ENCODE peak calls at places on chromosomes 13 and 19, in ten cellular contexts. Z is heart right ventricle; W is ovary; M is left ventricle myocardium inferior; K is right atrium auricular region; Y is neural progenitor cell; O is Peyer's patch; C is CD4-positive, CD25-positive, alpha-beta regulatory T cell; G is effector memory CD4-positive, alpha-beta T cell; B is HepG2. D is an unnamed sample. For H3K4me1, the result is how much of the 10 kb centered on the place peaks cover.

GRCh38 chr13:44322928-44323327 is 50.7 kb upstream of the SERP2 start:
- DNase-seq in Z (no peak), W (no peak), M (no peak), K (no peak), Y (no peak), O (no peak), C (no peak), G (no peak), B (no peak), D (no peak)

GRCh38 chr19:33335446-33335845 is 33.1 kb upstream of the CEBPA start:
- DNase-seq in Z (no peak), W (no peak), M (no peak), K (no peak), Y (no peak), O (no peak), C (no peak), G (no peak), B (no peak), D (no peak)

GRCh38 chr13:98368019-98368418 is 190.9 kb upstream of the RNF113B start:
- DNase-seq in Z (no peak), W (no peak), M (no peak), K (no peak), Y (no peak), O (no peak), C (no peak), G (no peak), B (no peak), D (no peak)

GRCh38 chr13:56189439-56189838 is 951.3 kb upstream of the PRR20A start:
- DNase-seq in Z (no peak), W (no peak), M (no peak), K (no peak), Y (no peak), O (no peak), C (no peak), G (no peak), B (no peak), D (no peak)

GRCh38 chr19:55436847-55437246 is 6.3 kb downstream of the SHISA7 start:
- DNase-seq in Z (no peak), W (no peak), M (no peak), K (no peak), Y (no peak), O (no peak), C (no peak), G (no peak), B (no peak), D (no peak)

GRCh38 chr13:102825921-102826706 is 19.7 kb upstream of the ERCC5 start:
- DNase-seq in Z (no peak), W (no peak), M (no peak), K (no peak), Y (no peak), O (no peak), C (no peak), G (no peak), B (no peak), D (no peak)

GRCh38 chr19:18225702-18226468 is at the start of gene PDE4C:
- DNase-seq in Z (peak), W (peak), M (peak), K (no peak), Y (peak), O (no peak), C (no peak), G (no peak), B (no peak), D (no peak)

GRCh38 chr13:114078501-114079451 is 53.6 kb downstream of the RASA3 start:
- DNase-seq in Z (no peak), W (peak), M (peak), K (peak), Y (no peak), O (no peak), C (no peak), G (no peak), B (no peak), D (no peak)

GRCh38 chr19:41932259-41933130 is 4.2 kb upstream of the ERFL start:
- DNase-seq in Z (no peak), W (no peak), M (no peak), K (no peak), Y (no peak), O (no peak), C (no peak), G (no peak), B (no peak), D (no peak)

GRCh38 chr13:113398963-113399754 is 35.2 kb upstream of the GRTP1 start:
- DNase-seq in Z (no peak), W (peak), M (no peak), K (no peak), Y (peak), O (no peak), C (no peak), G (no peak), B (no peak), D (peak)

GRCh38 chr13:110161112-110161897 is 145.7 kb downstream of the COL4A1 start:
- DNase-seq in Z (no peak), W (no peak), M (peak), K (no peak), Y (no peak), O (no peak), C (no peak), G (no peak), B (no peak), D (peak)

GRCh38 chr13:50936681-50937080 is 27.1 kb downstream of the RNASEH2B start:
- DNase-seq in Z (no peak), W (no peak), M (no peak), K (no peak), Y (no peak), O (no peak), C (no peak), G (no peak), B (no peak), D (no peak)

GRCh38 chr19:8517551-8518442 is 3.8 kb upstream of the ZNF414 start:
- DNase-seq in Z (no peak), W (no peak), M (no peak), K (no peak), Y (no peak), O (peak), C (peak), G (peak), B (no peak), D (no peak)

GRCh38 chr19:54106716-54107115 is 4.1 kb downstream of the NDUFA3 start:
- DNase-seq in Z (no peak), W (peak), M (peak), K (no peak), Y (no peak), O (no peak), C (no peak), G (no peak), B (no peak), D (no peak)

GRCh38 chr13:39675904-39676303 is 20.4 kb downstream of the COG6 start:
- DNase-seq in Z (no peak), W (no peak), M (no peak), K (no peak), Y (no peak), O (no peak), C (no peak), G (no peak), B (no peak), D (no peak)

GRCh38 chr19:31339405-31339804 is 9.8 kb downstream of the TSHZ3 start:
- DNase-seq in Z (no peak), W (no peak), M (no peak), K (no peak), Y (no peak), O (no peak), C (no peak), G (no peak), B (no peak), D (no peak)

GRCh38 chr19:38252385-38252784 is 3.8 kb downstream of the PPP1R14A start:
- DNase-seq in Z (no peak), W (no peak), M (no peak), K (no peak), Y (no peak), O (no peak), C (no peak), G (no peak), B (no peak), D (no peak)

GRCh38 chr19:38251564-38252051 is 4.6 kb downstream of the PPP1R14A start:
- DNase-seq in Z (peak), W (peak), M (peak), K (no peak), Y (no peak), O (no peak), C (no peak), G (no peak), B (no peak), D (peak)

GRCh38 chr19:38250428-38250820 is 5.8 kb downstream of the PPP1R14A start:
- DNase-seq in Z (no peak), W (no peak), M (no peak), K (no peak), Y (no peak), O (no peak), C (no peak), G (no peak), B (no peak), D (no peak)

GRCh38 chr19:38252935-38253691 is 3.1 kb downstream of the PPP1R14A start:
- DNase-seq in Z (peak), W (peak), M (peak), K (no peak), Y (peak), O (no peak), C (no peak), G (no peak), B (no peak), D (no peak)

DNA sequence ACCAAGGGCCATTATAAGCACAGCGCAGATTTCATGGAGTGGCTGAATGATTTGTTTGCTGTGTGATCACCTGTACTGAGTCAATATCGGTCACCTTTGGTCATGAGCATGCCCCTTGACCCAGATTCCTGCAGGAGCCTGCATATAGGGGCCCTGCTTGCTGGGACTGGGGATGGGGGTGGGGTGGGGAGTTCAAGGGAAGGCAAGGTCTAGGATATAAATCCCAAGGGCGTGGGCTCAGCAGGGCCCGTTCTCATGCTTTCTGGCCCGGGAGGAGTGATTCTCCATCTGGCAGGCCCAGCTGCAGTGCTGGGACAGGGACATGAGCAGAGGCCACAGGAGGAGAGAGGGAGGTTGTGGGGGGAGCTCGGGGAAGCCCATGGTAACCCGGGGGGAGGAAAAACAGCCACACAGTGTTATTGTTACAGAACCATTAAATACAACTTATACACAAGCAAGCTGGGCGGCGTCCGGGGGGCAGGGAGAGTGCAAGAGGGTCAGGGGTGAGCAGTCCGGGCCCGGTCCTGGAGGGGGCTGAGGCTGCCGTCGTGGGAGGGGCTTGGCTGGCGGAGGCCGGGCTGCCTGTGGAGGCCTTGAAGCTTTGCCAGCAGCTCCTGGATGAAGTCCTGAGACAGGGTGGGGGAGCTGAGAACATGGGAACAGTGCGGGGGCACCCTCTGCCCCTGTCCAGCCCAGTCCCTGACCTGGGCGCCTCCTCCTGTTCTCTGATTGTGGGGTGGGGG is 5.2 kb downstream of the PPP1R14A start:
- DNase-seq in Z (peak), W (peak), M (peak), K (peak), Y (no peak), O (no peak), C (no peak), G (no peak), B (peak), D (peak)
- H3K4me3 ChIP-seq in Z (peak), W (peak), M (peak), K (peak), Y (peak), O (no peak), C (no peak), G (no peak), B (peak), D (peak)

DNA sequence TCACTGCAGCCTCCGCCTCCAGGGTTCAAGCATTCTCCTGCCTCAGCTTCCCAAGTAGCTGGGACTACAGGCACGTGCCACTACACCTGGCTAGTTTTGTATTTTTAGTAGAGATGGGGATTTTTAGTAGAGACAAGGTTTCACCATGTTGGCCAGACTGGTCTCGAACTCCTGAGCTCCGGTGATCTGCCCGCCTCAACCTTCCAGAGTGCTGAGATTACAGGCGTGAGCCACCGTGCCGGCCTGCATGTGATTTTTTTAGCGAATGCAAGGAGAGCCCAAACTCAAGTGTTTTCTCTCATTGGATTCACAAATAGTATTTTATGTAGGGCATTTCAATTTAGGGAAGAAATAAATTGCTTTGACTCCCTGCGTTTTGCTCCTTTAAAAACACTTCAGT is 4.4 kb downstream of the ZMYM2 start:
- DNase-seq in Z (no peak), W (no peak), M (no peak), K (no peak), Y (no peak), O (no peak), C (no peak), G (no peak), B (no peak), D (no peak)
- H3K4me1 ChIP-seq in Z (under half), W (under half), M (half or more), K (under half), Y (under half), O (under half), C (half or more), G (under half), B (under half), D (under half)

DNA sequence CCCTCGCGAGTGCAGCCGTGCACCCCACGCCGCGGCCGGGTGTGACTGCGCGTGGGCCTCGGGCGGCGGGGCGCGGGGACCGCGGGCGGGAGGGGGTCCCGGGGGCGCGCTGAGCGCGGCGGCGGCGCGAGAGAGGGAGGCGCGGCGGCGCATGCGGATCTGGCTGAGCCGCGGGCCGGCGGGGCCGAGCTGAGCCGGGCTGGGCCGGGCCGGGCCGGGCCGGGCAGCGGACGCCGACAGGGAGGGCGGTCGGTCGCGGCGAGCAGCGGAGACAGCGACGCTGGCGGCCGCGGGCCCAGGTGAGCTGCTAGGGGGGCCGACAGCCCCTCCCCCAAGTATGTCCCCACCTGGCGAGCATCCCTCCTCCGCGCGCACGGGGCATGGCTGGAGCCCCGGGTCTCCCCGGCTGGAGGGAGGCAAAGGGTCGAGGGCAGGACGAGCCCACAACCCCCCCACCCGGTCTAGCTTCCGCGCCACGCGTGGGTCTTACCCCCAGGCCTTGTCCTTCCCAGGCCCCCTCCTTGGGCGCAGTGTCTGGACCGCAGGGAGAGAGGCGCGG is 285 bp downstream of the SPTBN4 start:
- DNase-seq in Z (peak), W (peak), M (no peak), K (no peak), Y (peak), O (no peak), C (no peak), G (no peak), B (no peak), D (no peak)
- H3K4me3 ChIP-seq in Z (peak), W (peak), M (peak), K (peak), Y (peak), O (peak), C (no peak), G (peak), B (peak), D (peak)

GRCh38 chr19:13055213-13056051 is 47.2 kb downstream of the LYL1 start:
- DNase-seq in Z (peak), W (peak), M (peak), K (peak), Y (peak), O (no peak), C (no peak), G (no peak), B (no peak), D (peak)
- H3K4me1 ChIP-seq in Z (half or more), W (half or more), M (half or more), K (under half), Y (half or more), O (under half), C (under half), G (under half), B (half or more), D (under half)

GRCh38 chr13:46171739-46172138 is 10.2 kb downstream of the LCP1 start:
- DNase-seq in Z (no peak), W (no peak), M (no peak), K (no peak), Y (no peak), O (no peak), C (no peak), G (no peak), B (no peak), D (no peak)

GRCh38 chr13:46171223-46171622 is 10.8 kb downstream of the LCP1 start:
- DNase-seq in Z (no peak), W (no peak), M (no peak), K (no peak), Y (no peak), O (no peak), C (no peak), G (no peak), B (no peak), D (no peak)

GRCh38 chr13:46170687-46171086 is 11.3 kb downstream of the LCP1 start:
- DNase-seq in Z (no peak), W (no peak), M (no peak), K (no peak), Y (no peak), O (no peak), C (no peak), G (no peak), B (peak), D (no peak)

GRCh38 chr13:46168818-46169217 is 13.2 kb downstream of the LCP1 start:
- DNase-seq in Z (no peak), W (no peak), M (no peak), K (no peak), Y (no peak), O (no peak), C (no peak), G (no peak), B (no peak), D (no peak)

DNA sequence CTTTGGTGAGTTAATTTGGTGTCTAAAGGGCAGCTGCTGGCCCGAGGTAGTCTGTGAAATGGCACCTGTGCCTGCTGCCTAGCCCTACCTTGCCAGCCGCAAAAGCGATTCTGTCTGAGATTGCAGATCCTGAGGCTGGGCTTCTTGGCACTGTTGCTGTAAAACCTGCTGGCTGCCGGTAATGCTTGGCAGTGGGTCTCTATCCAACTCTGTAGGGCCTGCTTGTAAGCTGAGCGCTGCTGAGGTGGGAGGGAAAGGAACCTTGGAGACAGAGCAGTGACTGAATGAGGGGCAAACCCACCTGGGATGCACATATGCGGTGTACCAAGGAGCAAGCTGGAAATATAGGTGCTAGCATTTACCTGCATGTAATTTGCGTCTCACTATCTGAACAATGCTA is 11.7 kb downstream of the LCP1 start:
- DNase-seq in Z (no peak), W (no peak), M (no peak), K (no peak), Y (no peak), O (no peak), C (no peak), G (no peak), B (no peak), D (no peak)
- H3K4me3 ChIP-seq in Z (no peak), W (no peak), M (no peak), K (no peak), Y (no peak), O (no peak), C (peak), G (peak), B (no peak), D (no peak)

GRCh38 chr13:27300941-27301586 is 30.4 kb downstream of the RASL11A start:
- DNase-seq in Z (no peak), W (no peak), M (no peak), K (peak), Y (no peak), O (no peak), C (no peak), G (no peak), B (no peak), D (no peak)

GRCh38 chr13:27296496-27296895 is 25.9 kb downstream of the RASL11A start:
- DNase-seq in Z (no peak), W (no peak), M (no peak), K (peak), Y (no peak), O (no peak), C (no peak), G (no peak), B (no peak), D (no peak)

GRCh38 chr13:27295096-27295495 is 24.5 kb downstream of the RASL11A start:
- DNase-seq in Z (no peak), W (no peak), M (no peak), K (peak), Y (no peak), O (no peak), C (no peak), G (no peak), B (no peak), D (no peak)

GRCh38 chr13:27295660-27296059 is 25.0 kb downstream of the RASL11A start:
- DNase-seq in Z (no peak), W (no peak), M (no peak), K (peak), Y (no peak), O (no peak), C (no peak), G (no peak), B (no peak), D (no peak)

GRCh38 chr13:27298849-27299248 is 28.2 kb downstream of the RASL11A start:
- DNase-seq in Z (no peak), W (no peak), M (no peak), K (no peak), Y (no peak), O (no peak), C (no peak), G (no peak), B (no peak), D (no peak)
- H3K4me1 ChIP-seq in Z (under half), W (under half), M (under half), K (under half), Y (under half), O (under half), C (under half), G (under half), B (under half), D (under half)

GRCh38 chr19:48478339-48479061 is 9.3 kb downstream of the CYTH2 start:
- DNase-seq in Z (no peak), W (no peak), M (no peak), K (no peak), Y (no peak), O (no peak), C (no peak), G (no peak), B (no peak), D (no peak)

GRCh38 chr19:48479686-48480085 is 10.5 kb downstream of the CYTH2 start:
- DNase-seq in Z (no peak), W (no peak), M (no peak), K (no peak), Y (no peak), O (no peak), C (no peak), G (no peak), B (no peak), D (no peak)

GRCh38 chr19:48480476-48481190 is 11.5 kb downstream of the CYTH2 start:
- DNase-seq in Z (peak), W (peak), M (peak), K (peak), Y (no peak), O (peak), C (peak), G (peak), B (no peak), D (peak)

GRCh38 chr19:48481191-48481500 is 12.0 kb downstream of the CYTH2 start:
- DNase-seq in Z (no peak), W (no peak), M (no peak), K (no peak), Y (no peak), O (no peak), C (no peak), G (no peak), B (no peak), D (no peak)

DNA sequence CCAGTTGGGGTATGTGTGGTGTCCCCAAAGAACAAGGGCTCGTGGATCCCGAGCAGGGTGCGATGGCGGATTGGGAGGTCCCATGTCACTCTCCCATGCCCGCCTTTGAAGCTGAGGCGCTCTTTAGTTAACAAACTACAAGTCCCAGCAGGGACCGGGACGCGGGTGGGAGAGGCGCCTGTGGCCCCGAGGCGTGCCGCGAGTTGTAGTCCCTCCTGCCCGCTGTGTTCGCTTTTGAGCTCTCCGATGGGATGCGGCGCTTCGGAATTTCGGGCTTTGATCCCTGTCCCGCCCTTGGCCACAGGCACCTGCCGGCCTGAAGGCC is 10.9 kb downstream of the CYTH2 start:
- DNase-seq in Z (peak), W (peak), M (peak), K (peak), Y (no peak), O (peak), C (no peak), G (no peak), B (no peak), D (peak)
- H3K4me3 ChIP-seq in Z (peak), W (peak), M (peak), K (peak), Y (no peak), O (peak), C (no peak), G (peak), B (no peak), D (peak)

GRCh38 chr19:51357952-51358351 is 8.2 kb downstream of the ETFB start:
- DNase-seq in Z (no peak), W (no peak), M (no peak), K (no peak), Y (no peak), O (no peak), C (no peak), G (no peak), B (no peak), D (no peak)
- H3K4me1 ChIP-seq in Z (under half), W (under half), M (under half), K (under half), Y (under half), O (under half), C (under half), G (under half), B (half or more), D (under half)

D was measured in tibial nerve.